ENCODE peak calls at places on chromosome X, in five cellular contexts. R is WTC11, H is ovary, D is MM.1S, P is cardiac fibroblast. J is an unnamed sample.

GRCh38 chrX:41332408-41332987 is 1.5 kb upstream of the DDX3X start:
- DNase-seq in R (no peak), H (no peak), D (peak; percentile 23), P (peak; percentile 38), J (peak; percentile 17)

GRCh38 chrX:110491846-110492620 is 133.4 kb downstream of the RTL9 start:
- DNase-seq in R (no peak), H (no peak), D (no peak), P (no peak), J (no peak)

GRCh38 chrX:72430405-72430968 is 124.8 kb upstream of the CITED1 start:
- DNase-seq in R (no peak), H (no peak), D (no peak), P (peak; percentile 22), J (no peak)

GRCh38 chrX:151746502-151746901 is 12.0 kb downstream of the CNGA2 start:
- DNase-seq in R (no peak), H (no peak), D (no peak), P (no peak), J (no peak)

GRCh38 chrX:4239650-4240540 is 526.4 kb upstream of the PRKX start:
- DNase-seq in R (no peak), H (no peak), D (peak; percentile 36), P (no peak), J (no peak)

GRCh38 chrX:86806786-86807185 is 658.5 kb downstream of the DACH2 start:
- DNase-seq in R (peak; percentile 21), H (no peak), D (peak; percentile 41), P (peak; percentile 0), J (peak; percentile 1)

GRCh38 chrX:101749436-101749835 is 89.8 kb upstream of the ARMCX2 start:
- DNase-seq in R (no peak), H (no peak), D (no peak), P (no peak), J (no peak)

GRCh38 chrX:50812995-50813842 is 775 bp downstream of the SHROOM4 start:
- DNase-seq in R (peak; percentile 28), H (peak; percentile 21), D (no peak), P (peak; percentile 53), J (no peak)

GRCh38 chrX:85017721-85018120 is 14.0 kb downstream of the APOOL start:
- DNase-seq in R (no peak), H (no peak), D (no peak), P (no peak), J (no peak)

GRCh38 chrX:41522071-41522470 is 74.9 kb downstream of the NYX start:
- DNase-seq in R (no peak), H (no peak), D (no peak), P (no peak), J (no peak)

GRCh38 chrX:131287556-131288179 is 1.4 kb downstream of the IGSF1 start:
- DNase-seq in R (no peak), H (no peak), D (no peak), P (no peak), J (no peak)

GRCh38 chrX:16658284-16658683 is 8.3 kb downstream of the S100G start:
- DNase-seq in R (no peak), H (no peak), D (no peak), P (peak; percentile 81), J (no peak)

GRCh38 chrX:87728459-87728858 is 210.9 kb downstream of the KLHL4 start:
- DNase-seq in R (no peak), H (no peak), D (no peak), P (no peak), J (no peak)

GRCh38 chrX:24860140-24860539 is 155.6 kb downstream of the ARX start:
- DNase-seq in R (no peak), H (no peak), D (no peak), P (peak; percentile 39), J (no peak)

GRCh38 chrX:150357790-150358189 is 5.3 kb upstream of the MAMLD1 start:
- DNase-seq in R (no peak), H (no peak), D (no peak), P (no peak), J (no peak)

GRCh38 chrX:108224727-108225455 is 133.3 kb downstream of the ATG4A start:
- DNase-seq in R (peak; percentile 12), H (no peak), D (peak; percentile 24), P (peak; percentile 40), J (peak; percentile 20)

GRCh38 chrX:103615781-103616180 is 8.0 kb downstream of the TCEAL3 start:
- DNase-seq in R (no peak), H (no peak), D (no peak), P (no peak), J (no peak)

GRCh38 chrX:10239611-10240064 is 82.9 kb downstream of the CLCN4 start:
- DNase-seq in R (no peak), H (no peak), D (no peak), P (peak; percentile 76), J (no peak)

GRCh38 chrX:32985544-32985943 is 225.8 kb downstream of the DMD start:
- DNase-seq in R (no peak), H (no peak), D (no peak), P (no peak), J (no peak)

GRCh38 chrX:12647230-12647629 is 144.0 kb upstream of the PRPS2 start:
- DNase-seq in R (no peak), H (no peak), D (no peak), P (no peak), J (no peak)

GRCh38 chrX:45264865-45265264 is 64.2 kb upstream of the DIPK2B start:
- DNase-seq in R (no peak), H (no peak), D (no peak), P (no peak), J (no peak)

GRCh38 chrX:3939967-3940610 is 226.6 kb upstream of the PRKX start:
- DNase-seq in R (no peak), H (no peak), D (peak; percentile 14), P (peak; percentile 14), J (peak; percentile 6)

GRCh38 chrX:108312938-108313337 is 125.3 kb downstream of the COL4A6 start:
- DNase-seq in R (peak; percentile 11), H (no peak), D (no peak), P (peak; percentile 57), J (no peak)

GRCh38 chrX:38817004-38817703 is 15.9 kb downstream of the MID1IP1 start:
- DNase-seq in R (peak; percentile 21), H (peak; percentile 74), D (no peak), P (peak; percentile 43), J (peak; percentile 3)

GRCh38 chrX:142201113-142201512 is 4.0 kb downstream of the MAGEC2 start:
- DNase-seq in R (no peak), H (no peak), D (no peak), P (no peak), J (no peak)

GRCh38 chrX:131895002-131895401 is 128.1 kb upstream of the STK26 start:
- DNase-seq in R (no peak), H (no peak), D (no peak), P (peak; percentile 2), J (no peak)

GRCh38 chrX:72100824-72101351 is 30.8 kb downstream of the RTL5 start:
- DNase-seq in R (no peak), H (no peak), D (peak; percentile 58), P (no peak), J (peak; percentile 27)

GRCh38 chrX:154486052-154486395 is 391 bp downstream of the UBL4A start:
- DNase-seq in R (no peak), H (peak; percentile 79), D (peak; percentile 18), P (peak; percentile 7), J (no peak)

GRCh38 chrX:31266172-31267076 is 194.6 kb upstream of the FTHL17 start:
- DNase-seq in R (peak; percentile 63), H (peak; percentile 69), D (peak; percentile 55), P (peak; percentile 36), J (peak; percentile 81)

GRCh38 chrX:78024349-78025108 is 55.1 kb upstream of the PGAM4 start:
- DNase-seq in R (peak; percentile 16), H (no peak), D (peak; percentile 48), P (peak; percentile 56), J (peak; percentile 34)

GRCh38 chrX:106959897-106960296 is 39.7 kb downstream of the CLDN2 start:
- DNase-seq in R (no peak), H (no peak), D (no peak), P (peak; percentile 28), J (no peak)
- TF ChIP-seq CTCF in R (no peak), H (no peak), D (no peak), P (peak; percentile 22), J (no peak)

DNA sequence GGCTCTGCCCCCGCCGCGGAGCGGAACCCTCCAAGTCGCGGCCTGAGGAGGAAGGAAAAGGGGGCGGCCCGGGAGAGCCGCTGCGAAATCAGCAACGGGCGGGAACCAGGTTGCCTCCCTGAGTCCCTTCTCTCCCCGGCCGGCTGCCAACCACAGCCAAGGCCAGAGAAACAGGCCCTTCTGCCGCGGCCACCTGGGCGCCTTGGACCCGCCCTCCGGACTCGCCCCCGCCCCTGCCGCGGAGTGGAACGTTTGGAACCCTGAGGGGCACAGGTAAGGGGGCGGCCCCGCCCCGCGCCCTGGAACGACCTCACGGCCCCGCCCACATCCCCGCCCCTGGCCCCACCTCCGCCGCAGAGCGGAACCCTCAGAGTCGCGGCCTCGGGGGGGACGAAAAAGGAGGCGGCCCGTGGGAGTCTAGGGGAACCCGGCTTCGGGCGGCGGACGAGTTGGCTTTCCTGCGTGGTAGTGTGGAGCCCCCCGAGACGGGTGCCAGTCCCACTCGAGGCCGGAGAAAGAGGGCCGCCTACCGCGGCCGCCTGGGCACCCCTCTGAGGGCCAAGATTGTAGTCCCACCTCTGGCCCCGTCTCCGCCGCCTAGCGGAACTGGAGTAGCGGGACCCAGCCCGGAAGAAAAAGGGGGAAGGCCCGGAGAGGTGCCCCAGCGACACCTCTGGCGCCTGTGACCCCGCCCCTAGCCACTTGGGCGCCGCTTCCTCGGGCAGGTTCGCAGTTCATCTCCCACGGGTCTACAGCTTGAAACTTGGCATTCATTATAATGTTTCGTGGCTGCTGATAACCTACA is 669 bp upstream of the PHKA2 start:
- DNase-seq in R (peak; percentile 80), H (peak; percentile 83), D (peak; percentile 82), P (peak; percentile 76), J (peak; percentile 91)
- TF ChIP-seq CTCF in R (no peak), H (peak; percentile 78), D (no peak), P (peak; percentile 52), J (no peak)

DNA sequence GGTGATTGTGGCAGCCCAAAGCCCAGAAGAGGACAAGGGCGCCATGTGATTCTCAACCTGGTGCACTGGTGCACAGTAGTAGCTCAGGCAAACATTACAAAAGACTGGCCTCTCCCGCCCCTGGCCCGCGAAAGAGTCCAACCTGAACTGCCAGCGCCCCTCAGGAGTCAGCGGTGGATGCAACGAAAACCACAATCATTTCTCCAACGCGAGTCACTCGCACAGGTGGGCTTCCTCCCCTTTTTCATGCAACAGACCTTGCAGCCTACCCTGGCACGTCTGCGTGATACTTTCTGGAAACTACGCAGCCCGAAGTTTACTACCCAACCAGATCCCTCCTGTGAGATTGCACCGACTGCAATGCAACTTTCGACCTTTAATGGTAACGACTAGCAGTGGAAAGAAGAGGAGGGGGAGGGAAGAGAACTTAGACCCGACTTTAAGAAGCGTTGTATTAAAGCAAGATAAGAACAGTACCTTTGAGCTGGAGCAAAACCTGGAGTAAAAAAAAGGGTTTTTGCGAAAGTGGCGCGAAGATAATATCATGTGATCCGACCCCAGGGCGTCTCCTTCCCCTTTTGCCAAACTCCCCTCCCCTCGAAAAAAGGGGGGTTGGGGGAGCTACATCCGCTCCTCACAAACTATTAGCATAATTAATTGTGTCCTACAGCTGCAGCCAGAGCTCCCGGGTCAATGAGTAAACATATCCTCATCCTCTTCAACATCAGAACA is 63.3 kb upstream of the CCDC160 start:
- DNase-seq in R (peak; percentile 36), H (no peak), D (no peak), P (no peak), J (no peak)
- TF ChIP-seq CTCF in R (no peak), H (no peak), D (no peak), P (no peak), J (no peak)

DNA sequence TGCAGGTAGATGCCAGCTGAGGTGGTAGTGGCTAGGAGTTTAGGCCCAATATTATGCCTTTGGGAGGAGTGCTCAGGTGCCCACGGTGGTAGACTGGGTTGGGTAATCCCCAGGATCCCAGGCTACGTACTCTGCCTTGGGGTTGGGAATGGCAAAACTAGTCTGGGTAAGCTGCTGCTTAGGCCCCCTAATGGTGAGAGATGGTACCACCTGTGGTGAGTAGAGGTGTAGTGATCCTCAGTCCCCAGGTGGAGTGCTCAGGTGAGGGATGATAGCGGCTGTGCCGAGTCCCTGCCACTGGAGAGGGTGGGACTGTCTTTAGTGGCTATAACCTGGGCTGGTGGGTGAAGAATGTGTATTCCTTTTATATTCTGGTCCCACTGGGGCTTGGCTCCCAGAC is 75.2 kb downstream of the IL1RAPL2 start:
- DNase-seq in R (peak; percentile 49), H (no peak), D (no peak), P (no peak), J (no peak)
- TF ChIP-seq CTCF in R (peak; percentile 23), H (no peak), D (no peak), P (no peak), J (no peak)

J was measured in GM20000.